ENCODE peak calls at places on chromosomes 4 and X, in four cellular contexts. P is SK-N-SH, C is WTC11, Z is K562. H is an unnamed sample.
A peak's percentile ranks its signal among the peaks of the same experiment; 100 is the strongest.

GRCh38 chr4:110059556-110060191 is 138.7 kb downstream of the ELOVL6 start:
- DNase-seq in P (no peak), C (no peak), Z (no peak), H (no peak)

GRCh38 chr4:69781458-69782418 is 21.3 kb upstream of the SULT1B1 start:
- DNase-seq in P (no peak), C (no peak), Z (no peak), H (no peak)

GRCh38 chr4:112284662-112285411 is 867 bp downstream of the TIFA start:
- DNase-seq in P (peak; percentile 64), C (no peak), Z (peak; percentile 26), H (no peak)

GRCh38 chr4:77636902-77637301 is 31.3 kb downstream of the CXCL13 start:
- DNase-seq in P (no peak), C (no peak), Z (no peak), H (no peak)

GRCh38 chr4:150794706-150795105 is 212.8 kb downstream of the MAB21L2 start:
- DNase-seq in P (no peak), C (no peak), Z (no peak), H (no peak)

GRCh38 chr4:177079327-177079726 is 230.3 kb upstream of the NEIL3 start:
- DNase-seq in P (no peak), C (no peak), Z (no peak), H (no peak)

GRCh38 chr4:76943790-76944189 is 5.8 kb upstream of the SEPTIN11 start:
- DNase-seq in P (no peak), C (no peak), Z (no peak), H (no peak)

GRCh38 chrX:14832591-14832990 is 40.3 kb downstream of the FANCB start:
- DNase-seq in P (no peak), C (no peak), Z (no peak), H (no peak)

GRCh38 chrX:112759512-112759911 is 79.8 kb upstream of the LHFPL1 start:
- DNase-seq in P (no peak), C (no peak), Z (no peak), H (no peak)

GRCh38 chr4:41991916-41992767 is 1.8 kb downstream of the SLC30A9 start:
- DNase-seq in P (no peak), C (no peak), Z (no peak), H (no peak)

GRCh38 chrX:45758319-45758718 is 557.6 kb upstream of the DIPK2B start:
- DNase-seq in P (no peak), C (no peak), Z (no peak), H (no peak)

GRCh38 chrX:49202022-49202421 is 2.0 kb upstream of the SYP start:
- DNase-seq in P (no peak), C (no peak), Z (no peak), H (no peak)

GRCh38 chr4:94545296-94545695 is 93.6 kb downstream of the PDLIM5 start:
- DNase-seq in P (no peak), C (no peak), Z (no peak), H (no peak)

GRCh38 chr4:98203406-98204235 is 57.6 kb upstream of the RAP1GDS1 start:
- DNase-seq in P (no peak), C (no peak), Z (no peak), H (no peak)

GRCh38 chr4:709348-709747 is 3.7 kb downstream of the PCGF3 start:
- DNase-seq in P (no peak), C (no peak), Z (no peak), H (no peak)

GRCh38 chr4:73525611-73526010 is 44.1 kb downstream of the AFM start:
- DNase-seq in P (no peak), C (no peak), Z (no peak), H (no peak)

GRCh38 chr4:183200453-183200852 is 101.4 kb downstream of the WWC2 start:
- DNase-seq in P (no peak), C (no peak), Z (no peak), H (no peak)

GRCh38 chr4:88054229-88054628 is 46.8 kb downstream of the PKD2 start:
- DNase-seq in P (no peak), C (no peak), Z (no peak), H (no peak)

GRCh38 chrX:84907324-84907946 is 96.2 kb upstream of the APOOL start:
- DNase-seq in P (peak; percentile 1), C (no peak), Z (no peak), H (no peak)

GRCh38 chrX:63746715-63747114 is 38.3 kb downstream of the ARHGEF9 start:
- DNase-seq in P (no peak), C (no peak), Z (no peak), H (no peak)

GRCh38 chr4:98969813-98970212 is 25.7 kb upstream of the METAP1 start:
- DNase-seq in P (peak; percentile 12), C (no peak), Z (no peak), H (no peak)

GRCh38 chr4:42344749-42345148 is 52.5 kb upstream of the SHISA3 start:
- DNase-seq in P (no peak), C (no peak), Z (no peak), H (no peak)

GRCh38 chrX:10902001-10902400 is 209.1 kb upstream of the HCCS start:
- DNase-seq in P (no peak), C (no peak), Z (no peak), H (no peak)

DNA sequence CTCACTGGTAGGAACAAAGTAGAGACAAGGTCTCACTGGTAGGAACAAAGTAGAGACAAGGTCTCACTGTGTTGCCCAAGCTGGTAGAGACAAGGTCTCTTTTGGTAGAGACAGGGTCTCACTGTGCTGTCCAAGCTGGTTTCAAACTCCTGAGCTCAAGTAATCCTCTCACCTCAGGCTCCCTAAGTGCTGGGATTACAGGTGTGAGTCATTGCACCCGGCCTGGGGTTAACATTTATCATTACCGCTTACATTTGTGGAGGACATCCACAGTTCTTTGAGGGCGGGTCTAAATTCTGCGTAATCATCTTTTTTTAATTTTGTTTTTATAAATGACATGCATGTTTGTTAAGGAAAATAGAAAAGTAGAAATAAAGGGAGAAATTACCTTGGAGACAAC is 12.0 kb downstream of the RAB33B start:
- DNase-seq in P (no peak), C (no peak), Z (no peak), H (no peak)
- TF ChIP-seq CTCF in P (no peak), C (no peak), Z (no peak), H (no peak)

GRCh38 chr4:39698424-39699009 is 581 bp downstream of the UBE2K start:
- DNase-seq in P (peak; percentile 74), C (peak; percentile 61), Z (no peak), H (peak; percentile 81)
- TF ChIP-seq TEAD4 in P (no peak), C (no peak), Z (no peak), H (no peak)

GRCh38 chrX:25968920-25969319 is 169.2 kb upstream of the MAGEB18 start:
- DNase-seq in P (peak; percentile 35), C (peak; percentile 67), Z (peak; percentile 18), H (peak; percentile 21)
- TF ChIP-seq CTCF in P (peak; percentile 68), C (peak; percentile 46), Z (peak; percentile 33), H (peak; percentile 70)

GRCh38 chr4:123616970-123617392 is 220.4 kb downstream of the SPRY1 start:
- DNase-seq in P (peak; percentile 34), C (no peak), Z (no peak), H (no peak)
- TF ChIP-seq TEAD4 in P (no peak), C (no peak), Z (no peak), H (no peak)

GRCh38 chrX:47854474-47854873 is 17.8 kb downstream of the ZNF81 start:
- DNase-seq in P (peak; percentile 14), C (peak; percentile 29), Z (no peak), H (peak; percentile 43)
- TF ChIP-seq CTCF in P (peak; percentile 52), C (no peak), Z (peak; percentile 40), H (peak; percentile 59)